ENCODE peak calls at places on chromosomes 3 and 15, in four cellular contexts. One of them, this sample, is unnamed.

GRCh38 chr3:38030126-38031021 is 932 bp upstream of the PLCD1 start:
- DNase-seq in cardiac muscle cell: no peak
- DNase-seq in ovary: peak; percentile 51
- DNase-seq in lower leg skin: peak; percentile 84
- DNase-seq in this sample: no peak

GRCh38 chr15:70281811-70282307 is 184.1 kb upstream of the TLE3 start:
- DNase-seq in cardiac muscle cell: no peak
- DNase-seq in ovary: no peak
- DNase-seq in lower leg skin: peak; percentile 46
- DNase-seq in this sample: no peak

GRCh38 chr3:129604942-129605592 is 1.4 kb downstream of the PLXND1 start:
- DNase-seq in cardiac muscle cell: no peak
- DNase-seq in ovary: peak; percentile 49
- DNase-seq in lower leg skin: no peak
- DNase-seq in this sample: no peak

GRCh38 chr15:89004726-89005030 is 83.6 kb upstream of the ABHD2 start:
- DNase-seq in cardiac muscle cell: no peak
- DNase-seq in ovary: no peak
- DNase-seq in lower leg skin: peak; percentile 48
- DNase-seq in this sample: no peak

GRCh38 chr3:140771030-140771677 is 93.3 kb downstream of the TRIM42 start:
- DNase-seq in cardiac muscle cell: no peak
- DNase-seq in ovary: no peak
- DNase-seq in lower leg skin: no peak
- DNase-seq in this sample: no peak

GRCh38 chr3:69088033-69088432 is 3.3 kb downstream of the ARL6IP5 start:
- DNase-seq in cardiac muscle cell: no peak
- DNase-seq in ovary: no peak
- DNase-seq in lower leg skin: no peak
- DNase-seq in this sample: no peak

GRCh38 chr3:42442640-42443039 is 32.2 kb upstream of the LYZL4 start:
- DNase-seq in cardiac muscle cell: no peak
- DNase-seq in ovary: no peak
- DNase-seq in lower leg skin: no peak
- DNase-seq in this sample: no peak

GRCh38 chr3:37290551-37290950 is 116.2 kb upstream of the LRRFIP2 start:
- DNase-seq in cardiac muscle cell: no peak
- DNase-seq in ovary: no peak
- DNase-seq in lower leg skin: no peak
- DNase-seq in this sample: no peak

GRCh38 chr3:122826315-122826714 is 31.4 kb downstream of the SLC49A4 start:
- DNase-seq in cardiac muscle cell: no peak
- DNase-seq in ovary: no peak
- DNase-seq in lower leg skin: no peak
- DNase-seq in this sample: no peak

GRCh38 chr15:78629716-78630065 is 8.9 kb upstream of the CHRNA3 start:
- DNase-seq in cardiac muscle cell: no peak
- DNase-seq in ovary: no peak
- DNase-seq in lower leg skin: peak; percentile 36
- DNase-seq in this sample: no peak

GRCh38 chr15:75720787-75721461 is 8.3 kb upstream of the CSPG4 start:
- DNase-seq in cardiac muscle cell: peak; percentile 64
- DNase-seq in ovary: no peak
- DNase-seq in lower leg skin: no peak
- DNase-seq in this sample: no peak

GRCh38 chr3:152331018-152331541 is 62.4 kb downstream of the MBNL1 start:
- DNase-seq in cardiac muscle cell: no peak
- DNase-seq in ovary: no peak
- DNase-seq in lower leg skin: no peak
- DNase-seq in this sample: no peak

GRCh38 chr15:65902373-65902772 is 33.1 kb downstream of the RAB11A start:
- DNase-seq in cardiac muscle cell: no peak
- DNase-seq in ovary: no peak
- DNase-seq in lower leg skin: peak; percentile 89
- DNase-seq in this sample: no peak

GRCh38 chr3:55885721-55886120 is 398.6 kb upstream of the WNT5A start:
- DNase-seq in cardiac muscle cell: no peak
- DNase-seq in ovary: no peak
- DNase-seq in lower leg skin: no peak
- DNase-seq in this sample: no peak

GRCh38 chr15:69758810-69759410 is 306.3 kb downstream of the RPLP1 start:
- DNase-seq in cardiac muscle cell: no peak
- DNase-seq in ovary: no peak
- DNase-seq in lower leg skin: no peak
- DNase-seq in this sample: no peak

GRCh38 chr15:67444100-67444499 is 76.8 kb upstream of the C15orf61 start:
- DNase-seq in cardiac muscle cell: no peak
- DNase-seq in ovary: no peak
- DNase-seq in lower leg skin: no peak
- DNase-seq in this sample: no peak
- TF ChIP-seq CTCF in cardiac muscle cell: no peak
- TF ChIP-seq CTCF in ovary: no peak
- TF ChIP-seq CTCF in lower leg skin: no peak
- TF ChIP-seq CTCF in this sample: no peak

DNA sequence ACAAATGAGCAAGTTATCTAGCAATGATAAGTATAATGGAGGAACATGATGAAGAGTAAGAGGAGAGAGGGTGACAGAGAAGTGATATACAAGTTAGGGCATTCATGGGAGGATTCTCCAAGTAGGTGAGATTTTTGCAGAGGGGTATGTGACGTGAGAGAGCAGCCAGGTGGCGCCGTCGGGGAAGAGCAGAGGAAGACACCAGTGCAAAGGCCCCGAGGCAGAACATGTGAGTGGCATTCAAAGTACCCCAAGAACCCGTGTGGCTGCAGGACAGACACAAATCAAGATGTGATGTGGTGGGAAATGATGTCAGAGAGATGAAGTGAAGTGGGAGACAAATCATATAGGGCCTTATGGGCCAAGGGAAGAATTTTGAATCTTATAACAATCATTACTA is 81.8 kb upstream of the GRM7 start:
- DNase-seq in cardiac muscle cell: no peak
- DNase-seq in ovary: no peak
- DNase-seq in lower leg skin: no peak
- DNase-seq in this sample: no peak
- TF ChIP-seq CTCF in cardiac muscle cell: no peak
- TF ChIP-seq CTCF in ovary: no peak
- TF ChIP-seq CTCF in lower leg skin: no peak
- TF ChIP-seq CTCF in this sample: no peak

DNA sequence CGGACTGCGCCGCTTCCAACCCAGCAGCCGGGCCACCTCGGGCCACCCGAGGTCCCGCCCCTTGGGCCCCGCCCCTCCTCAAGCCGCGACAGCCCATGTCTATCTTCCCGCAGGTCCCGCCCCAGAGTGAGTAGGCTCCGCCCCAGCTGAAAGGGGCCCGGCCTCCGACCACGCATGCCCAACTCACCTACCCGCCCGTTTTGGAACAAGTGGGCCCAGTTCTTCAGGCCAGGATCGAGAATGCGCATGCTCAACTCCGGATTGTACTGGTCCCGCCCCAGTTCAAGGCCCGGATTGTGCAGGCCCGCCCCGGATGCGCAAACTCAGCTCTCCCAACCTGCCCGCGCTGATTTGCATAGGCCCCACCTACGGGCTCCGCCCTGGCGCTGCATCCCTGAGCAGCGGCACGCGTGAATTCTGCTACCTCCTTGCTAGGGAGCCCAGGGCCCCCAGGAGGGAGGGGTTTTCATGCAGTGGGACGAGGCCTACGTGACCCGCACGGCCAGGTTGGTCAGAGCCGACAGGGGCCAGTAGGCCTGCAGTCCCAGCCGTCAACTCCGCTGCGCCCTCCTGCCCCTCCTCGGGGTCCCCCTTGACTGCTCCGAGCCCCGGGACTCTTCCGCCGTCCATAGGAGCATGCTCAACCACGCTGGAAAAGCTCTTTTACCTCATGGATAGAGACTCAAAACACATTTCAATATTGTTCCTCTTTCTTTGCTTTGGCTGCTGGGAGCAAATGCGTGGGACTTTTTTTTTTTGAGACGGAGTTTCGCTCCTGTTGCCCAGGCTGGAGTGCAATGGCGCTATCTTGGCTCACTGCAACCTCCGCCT is at the start of gene PFKFB4:
- DNase-seq in cardiac muscle cell: peak; percentile 99
- DNase-seq in ovary: peak; percentile 99
- DNase-seq in lower leg skin: peak; percentile 100
- DNase-seq in this sample: peak; percentile 98
- TF ChIP-seq CTCF in cardiac muscle cell: no peak
- TF ChIP-seq CTCF in ovary: peak; percentile 14
- TF ChIP-seq CTCF in lower leg skin: no peak
- TF ChIP-seq CTCF in this sample: peak; percentile 42

GRCh38 chr3:171873561-171873960 is 30.4 kb downstream of the TMEM212 start:
- DNase-seq in cardiac muscle cell: no peak
- DNase-seq in ovary: no peak
- DNase-seq in lower leg skin: no peak
- DNase-seq in this sample: no peak

GRCh38 chr3:171876651-171877272 is 33.6 kb downstream of the TMEM212 start:
- DNase-seq in cardiac muscle cell: no peak
- DNase-seq in ovary: no peak
- DNase-seq in lower leg skin: no peak
- DNase-seq in this sample: no peak

GRCh38 chr3:171874251-171874679 is 31.1 kb downstream of the TMEM212 start:
- DNase-seq in cardiac muscle cell: peak; percentile 33
- DNase-seq in ovary: no peak
- DNase-seq in lower leg skin: no peak
- DNase-seq in this sample: no peak

GRCh38 chr3:171874879-171875278 is 31.7 kb downstream of the TMEM212 start:
- DNase-seq in cardiac muscle cell: no peak
- DNase-seq in ovary: no peak
- DNase-seq in lower leg skin: no peak
- DNase-seq in this sample: no peak

GRCh38 chr3:171875923-171876412 is 32.8 kb downstream of the TMEM212 start:
- DNase-seq in cardiac muscle cell: no peak
- DNase-seq in ovary: no peak
- DNase-seq in lower leg skin: no peak
- DNase-seq in this sample: no peak
- TF ChIP-seq CTCF in cardiac muscle cell: no peak
- TF ChIP-seq CTCF in ovary: no peak
- TF ChIP-seq CTCF in lower leg skin: no peak
- TF ChIP-seq CTCF in this sample: no peak

GRCh38 chr15:67646847-67647246 is 104.3 kb downstream of the MAP2K5 start:
- DNase-seq in cardiac muscle cell: no peak
- DNase-seq in ovary: no peak
- DNase-seq in lower leg skin: no peak
- DNase-seq in this sample: no peak

GRCh38 chr15:67639591-67639990 is 97.1 kb downstream of the MAP2K5 start:
- DNase-seq in cardiac muscle cell: peak; percentile 74
- DNase-seq in ovary: no peak
- DNase-seq in lower leg skin: no peak
- DNase-seq in this sample: no peak

GRCh38 chr15:67641453-67641852 is 99.0 kb downstream of the MAP2K5 start:
- DNase-seq in cardiac muscle cell: no peak
- DNase-seq in ovary: no peak
- DNase-seq in lower leg skin: no peak
- DNase-seq in this sample: no peak
- TF ChIP-seq CTCF in cardiac muscle cell: no peak
- TF ChIP-seq CTCF in ovary: no peak
- TF ChIP-seq CTCF in lower leg skin: no peak
- TF ChIP-seq CTCF in this sample: peak; percentile 36

GRCh38 chr15:49877871-49878511 is 241.0 kb downstream of the ATP8B4 start:
- DNase-seq in cardiac muscle cell: no peak
- DNase-seq in ovary: no peak
- DNase-seq in lower leg skin: peak; percentile 88
- DNase-seq in this sample: no peak

GRCh38 chr15:49875392-49875791 is 243.6 kb downstream of the ATP8B4 start:
- DNase-seq in cardiac muscle cell: no peak
- DNase-seq in ovary: no peak
- DNase-seq in lower leg skin: no peak
- DNase-seq in this sample: no peak

GRCh38 chr15:49881433-49881832 is 237.6 kb downstream of the ATP8B4 start:
- DNase-seq in cardiac muscle cell: no peak
- DNase-seq in ovary: no peak
- DNase-seq in lower leg skin: no peak
- DNase-seq in this sample: no peak

GRCh38 chr15:49876401-49877038 is 242.5 kb downstream of the ATP8B4 start:
- DNase-seq in cardiac muscle cell: peak; percentile 17
- DNase-seq in ovary: no peak
- DNase-seq in lower leg skin: no peak
- DNase-seq in this sample: no peak

DNA sequence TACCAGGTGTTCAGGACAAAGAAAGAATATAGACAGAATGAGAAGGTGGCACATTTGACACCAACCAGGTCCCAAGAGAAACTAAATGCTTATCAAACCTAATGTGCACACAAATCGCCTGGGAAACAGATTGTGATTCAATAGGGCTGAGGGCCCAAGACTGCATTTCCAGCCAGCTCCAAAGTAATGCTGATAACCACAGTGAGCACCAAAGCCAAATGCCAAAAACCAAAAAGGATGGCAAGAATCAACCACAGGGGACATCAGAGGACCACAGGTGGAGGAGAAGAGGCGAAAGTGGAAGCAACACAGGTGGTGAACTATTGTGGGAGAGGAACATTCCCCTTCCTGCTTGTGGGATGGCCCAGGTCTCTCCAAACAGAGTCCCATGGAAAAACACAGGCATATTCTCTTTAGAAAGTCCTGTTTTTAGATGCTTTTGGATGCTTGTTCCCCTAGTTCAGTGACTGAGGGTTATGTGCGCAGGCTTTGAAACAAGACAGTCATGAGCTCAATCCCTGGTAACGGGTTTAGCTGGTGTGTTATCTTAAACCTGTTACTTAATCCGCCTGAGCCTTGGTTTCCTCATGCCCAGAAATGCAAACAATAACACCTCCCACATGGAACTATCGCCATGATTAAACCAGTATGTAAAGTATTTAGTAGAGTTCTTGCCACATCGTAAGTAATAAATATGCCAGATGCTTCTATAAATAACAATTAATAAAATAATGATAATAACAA is 241.7 kb downstream of the ATP8B4 start:
- DNase-seq in cardiac muscle cell: no peak
- DNase-seq in ovary: peak; percentile 23
- DNase-seq in lower leg skin: no peak
- DNase-seq in this sample: no peak
- TF ChIP-seq CTCF in cardiac muscle cell: no peak
- TF ChIP-seq CTCF in ovary: no peak
- TF ChIP-seq CTCF in lower leg skin: no peak
- TF ChIP-seq CTCF in this sample: no peak